ENCODE peak calls at places on chromosomes 6 and 20, in six cellular contexts. H, A, D, K, U and G are unnamed samples.

GRCh38 chr20:20743511-20744169 is 31.2 kb upstream of the RALGAPA2 start:
- DNase-seq in H (no peak), A (peak), D (no peak), K (peak), U (peak), G (no peak)

GRCh38 chr6:84255641-84256040 is 28.2 kb upstream of the CEP162 start:
- DNase-seq in H (no peak), A (no peak), D (no peak), K (no peak), U (no peak), G (no peak)

GRCh38 chr20:45111799-45112471 is 3.0 kb downstream of the WFDC5 start:
- DNase-seq in H (no peak), A (no peak), D (no peak), K (peak), U (no peak), G (no peak)

GRCh38 chr6:14799928-14800327 is 445.9 kb upstream of the JARID2 start:
- DNase-seq in H (no peak), A (no peak), D (no peak), K (peak), U (peak), G (no peak)

GRCh38 chr6:160730911-160731310 is 28.9 kb downstream of the PLG start:
- DNase-seq in H (no peak), A (no peak), D (no peak), K (no peak), U (no peak), G (no peak)

GRCh38 chr20:63344616-63345327 is 16.4 kb downstream of the CHRNA4 start:
- DNase-seq in H (no peak), A (peak), D (no peak), K (peak), U (peak), G (no peak)

GRCh38 chr6:41638801-41639555 is 710 bp downstream of the MDFI start:
- DNase-seq in H (no peak), A (peak), D (no peak), K (peak), U (peak), G (no peak)

GRCh38 chr6:127954082-127954481 is 53.2 kb upstream of the THEMIS start:
- DNase-seq in H (no peak), A (no peak), D (no peak), K (no peak), U (no peak), G (no peak)

GRCh38 chr6:133108377-133108776 is 132.8 kb upstream of the EYA4 start:
- DNase-seq in H (no peak), A (no peak), D (no peak), K (peak), U (peak), G (no peak)

GRCh38 chr20:48405909-48406308 is 421.9 kb downstream of the PREX1 start:
- DNase-seq in H (no peak), A (no peak), D (no peak), K (no peak), U (no peak), G (no peak)

GRCh38 chr6:30107756-30108155 is 5.1 kb downstream of the TRIM31 start:
- DNase-seq in H (no peak), A (no peak), D (no peak), K (no peak), U (no peak), G (no peak)

GRCh38 chr6:167529684-167530335 is 204.9 kb downstream of the TTLL2 start:
- DNase-seq in H (no peak), A (no peak), D (no peak), K (no peak), U (no peak), G (no peak)

GRCh38 chr6:33320315-33321181 is 3.0 kb upstream of the ZBTB22 start:
- DNase-seq in H (peak), A (peak), D (no peak), K (peak), U (peak), G (peak)

GRCh38 chr20:53693265-53693871 is 99.7 kb upstream of the ZNF217 start:
- DNase-seq in H (no peak), A (peak), D (no peak), K (no peak), U (no peak), G (no peak)

GRCh38 chr6:63904844-63905243 is 269.2 kb downstream of the PHF3 start:
- DNase-seq in H (peak), A (no peak), D (peak), K (peak), U (peak), G (peak)

GRCh38 chr6:72968704-72969103 is 256.6 kb downstream of the KHDC1L start:
- DNase-seq in H (no peak), A (no peak), D (no peak), K (no peak), U (no peak), G (no peak)

GRCh38 chr6:168385380-168385779 is 55.6 kb upstream of the SMOC2 start:
- DNase-seq in H (no peak), A (no peak), D (no peak), K (no peak), U (peak), G (no peak)

GRCh38 chr20:19431906-19432305 is 219.5 kb downstream of the SLC24A3 start:
- DNase-seq in H (no peak), A (no peak), D (no peak), K (no peak), U (no peak), G (no peak)
- TF ChIP-seq CTCF in H (no peak), A (no peak), D (no peak), K (no peak), U (no peak), G (no peak)

GRCh38 chr6:37702314-37702713 is 4.6 kb upstream of the MDGA1 start:
- DNase-seq in H (no peak), A (no peak), D (no peak), K (no peak), U (no peak), G (no peak)

GRCh38 chr6:37704066-37704465 is 6.4 kb upstream of the MDGA1 start:
- DNase-seq in H (no peak), A (no peak), D (no peak), K (no peak), U (no peak), G (no peak)

GRCh38 chr6:37706749-37707148 is 9.1 kb upstream of the MDGA1 start:
- DNase-seq in H (no peak), A (no peak), D (no peak), K (no peak), U (no peak), G (no peak)

GRCh38 chr6:37705239-37706051 is 7.8 kb upstream of the MDGA1 start:
- DNase-seq in H (no peak), A (peak), D (no peak), K (peak), U (peak), G (no peak)

GRCh38 chr6:37704923-37705238 is 7.2 kb upstream of the MDGA1 start:
- DNase-seq in H (no peak), A (no peak), D (no peak), K (no peak), U (no peak), G (no peak)
- H3K4me3 ChIP-seq in H (peak), A (peak), D (peak), K (peak), U (peak), G (peak)

GRCh38 chr6:158524311-158524710 is 35.6 kb upstream of the TMEM181 start:
- DNase-seq in H (no peak), A (no peak), D (no peak), K (no peak), U (no peak), G (no peak)

GRCh38 chr6:158531566-158531965 is 28.3 kb upstream of the TMEM181 start:
- DNase-seq in H (no peak), A (no peak), D (no peak), K (no peak), U (no peak), G (no peak)

GRCh38 chr6:158531970-158532369 is 27.9 kb upstream of the TMEM181 start:
- DNase-seq in H (no peak), A (no peak), D (no peak), K (no peak), U (no peak), G (no peak)

GRCh38 chr6:158528826-158529225 is 31.1 kb upstream of the TMEM181 start:
- DNase-seq in H (no peak), A (no peak), D (no peak), K (no peak), U (no peak), G (no peak)

GRCh38 chr6:158529629-158530028 is 30.3 kb upstream of the TMEM181 start:
- DNase-seq in H (no peak), A (no peak), D (no peak), K (no peak), U (no peak), G (no peak)
- TF ChIP-seq CTCF in H (no peak), A (no peak), D (no peak), K (no peak), U (no peak), G (no peak)

DNA sequence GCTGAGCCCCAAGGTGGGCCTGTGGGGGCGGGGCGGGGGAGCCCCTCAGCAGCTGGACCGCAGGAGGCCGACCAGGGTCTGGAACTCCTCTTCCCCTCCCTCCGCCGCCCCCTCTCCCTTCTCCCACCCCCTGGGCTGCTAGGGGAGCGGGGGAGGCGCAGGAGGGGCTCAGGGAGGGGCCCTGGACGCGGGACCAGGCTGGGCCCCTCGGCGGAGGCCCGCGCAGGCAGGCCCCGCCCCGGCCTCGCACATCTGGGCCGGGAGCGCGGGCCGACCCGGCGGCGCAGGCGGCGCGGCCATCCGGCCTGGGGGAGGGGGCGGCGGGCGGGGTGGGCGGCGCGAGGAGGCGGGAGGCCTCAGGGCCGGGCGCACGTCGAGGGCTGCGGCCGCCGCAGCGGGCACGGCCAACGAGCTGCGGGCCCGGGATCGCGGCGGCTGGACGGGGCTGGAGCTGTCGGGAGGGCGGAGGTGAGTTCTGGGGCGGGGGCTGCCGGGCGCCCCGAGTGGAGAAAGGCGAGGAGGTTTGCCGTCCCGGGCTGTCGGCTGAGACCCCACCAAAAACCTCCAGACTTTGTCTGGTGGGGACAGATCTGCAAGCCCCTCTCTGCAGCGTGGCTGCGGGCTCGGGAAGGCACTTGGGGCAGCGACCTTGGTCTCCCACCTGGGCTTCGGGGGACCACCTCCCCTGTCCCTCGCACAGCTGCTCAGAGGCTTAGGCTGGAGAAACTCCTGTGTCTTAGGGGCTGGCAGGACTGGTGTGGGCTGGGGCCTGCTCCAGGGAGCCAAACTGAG is at the start of gene HSPA12B:
- DNase-seq in H (no peak), A (peak), D (no peak), K (no peak), U (peak), G (no peak)
- H3K4me3 ChIP-seq in H (no peak), A (peak), D (no peak), K (no peak), U (no peak), G (no peak)

DNA sequence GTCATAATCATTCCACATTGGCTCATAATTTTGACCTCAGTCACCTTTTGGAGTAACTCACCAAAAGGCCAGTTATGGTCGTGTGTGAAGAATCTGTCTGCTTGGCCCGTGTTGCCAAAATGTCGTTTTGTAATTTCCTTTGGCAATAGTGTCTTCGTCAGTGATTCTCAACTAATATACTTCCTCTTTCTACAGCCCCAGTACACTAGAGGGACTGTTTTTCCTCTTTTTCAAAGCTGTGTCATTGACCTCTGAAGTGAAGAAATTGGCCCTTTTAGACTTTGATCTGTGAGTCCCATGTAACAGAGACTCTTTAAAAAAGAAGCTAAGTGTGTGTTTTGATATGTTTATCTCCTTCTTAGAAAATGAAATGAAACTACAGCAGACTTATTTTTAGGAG is 5.2 kb downstream of the FOXO3 start:
- DNase-seq in H (no peak), A (no peak), D (peak), K (peak), U (peak), G (no peak)
- TF ChIP-seq CTCF in H (peak), A (no peak), D (peak), K (peak), U (peak), G (no peak)

DNA sequence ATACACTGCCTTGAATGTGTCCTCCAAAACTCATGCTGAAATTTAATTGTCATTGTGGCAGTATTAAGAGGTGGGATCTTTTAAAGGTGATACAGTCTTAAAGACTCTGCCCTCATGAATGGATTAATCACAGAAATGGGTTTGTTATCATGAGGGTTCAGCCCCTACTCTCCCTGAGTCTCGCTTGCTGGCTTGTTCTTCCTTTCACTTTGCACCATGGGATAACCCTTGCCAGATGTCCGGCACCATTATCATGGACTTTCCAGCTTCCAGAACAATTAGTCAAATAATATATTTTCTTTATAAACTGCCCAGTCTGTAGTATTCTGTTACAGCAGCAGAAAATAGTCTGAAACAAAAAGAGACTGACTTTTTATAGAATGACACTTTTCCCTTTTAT is 67.9 kb upstream of the TENT5A start:
- DNase-seq in H (no peak), A (no peak), D (no peak), K (no peak), U (no peak), G (no peak)
- H3K4me3 ChIP-seq in H (no peak), A (no peak), D (no peak), K (no peak), U (no peak), G (no peak)

DNA sequence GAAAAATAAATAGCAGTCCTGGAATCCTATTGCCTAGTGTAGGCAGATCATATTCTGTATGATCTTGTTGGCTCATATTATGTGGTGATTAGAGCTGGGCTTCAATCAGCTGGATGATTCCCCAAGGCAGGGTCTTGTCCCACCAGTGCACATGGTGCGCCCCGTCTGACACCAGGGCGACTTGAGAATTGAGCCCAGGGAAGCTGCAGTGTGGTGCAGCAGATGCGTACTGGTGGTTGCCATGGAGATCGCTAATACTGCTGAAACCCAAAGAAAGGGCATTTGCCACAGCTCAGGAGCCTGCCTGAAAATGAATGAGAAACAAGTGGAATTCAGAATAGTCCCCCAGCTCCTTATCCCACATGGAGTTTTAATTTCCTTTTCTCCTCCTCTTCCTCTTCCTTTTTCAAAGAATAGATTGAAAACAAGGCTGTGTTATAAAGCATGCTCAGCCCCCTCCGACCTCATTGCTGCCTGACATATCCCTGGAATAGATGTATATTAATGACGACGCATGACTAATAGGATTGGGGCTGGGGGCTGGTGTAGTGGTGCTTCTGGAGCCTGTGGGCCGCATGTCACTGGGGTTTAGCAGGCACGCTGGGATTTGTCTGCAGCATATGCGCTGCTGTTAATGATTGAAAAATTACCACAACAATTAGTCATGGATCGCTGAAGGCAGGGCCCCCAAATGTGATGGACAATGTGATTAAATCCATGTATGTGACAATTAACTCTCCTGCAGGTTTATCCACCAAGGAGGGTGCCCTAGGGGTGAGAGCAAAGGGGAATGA is 210.5 kb downstream of the FARS2 start:
- DNase-seq in H (no peak), A (no peak), D (no peak), K (no peak), U (no peak), G (no peak)
- TF ChIP-seq CTCF in H (no peak), A (no peak), D (no peak), K (no peak), U (no peak), G (no peak)

DNA sequence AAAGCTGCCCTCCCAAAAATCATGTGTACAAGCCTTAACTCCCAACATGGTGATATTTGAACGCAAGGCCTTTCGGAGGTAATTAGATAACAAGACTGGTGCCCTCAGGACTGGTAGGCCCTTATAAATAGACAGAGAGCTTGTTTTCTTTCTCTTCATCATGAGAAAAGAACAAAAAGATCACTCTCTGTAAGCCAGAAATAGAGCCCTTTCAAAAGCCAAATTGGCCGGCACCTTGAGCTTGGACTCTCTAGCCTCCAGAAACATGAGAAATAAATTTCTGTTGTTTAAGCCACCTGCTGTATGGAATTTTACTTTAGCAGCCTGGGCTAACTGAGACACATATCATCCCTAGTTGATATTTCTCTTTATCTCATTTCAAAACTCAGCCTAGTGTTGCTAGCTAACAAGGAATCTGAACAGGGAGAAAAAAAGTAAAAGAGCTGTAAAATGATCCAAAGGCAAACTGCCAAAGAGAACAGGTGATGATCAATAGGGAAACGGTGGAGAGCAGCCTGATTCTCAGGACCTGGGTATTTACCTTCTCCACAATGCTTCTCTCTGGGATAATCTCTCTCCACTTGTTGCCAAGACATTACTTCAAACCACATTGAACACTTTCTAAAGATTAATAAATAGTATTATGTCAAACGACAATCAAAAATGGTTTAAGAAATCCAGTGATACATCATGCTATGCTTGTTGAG is 6.1 kb downstream of the COL21A1 start:
- DNase-seq in H (no peak), A (no peak), D (no peak), K (no peak), U (no peak), G (no peak)
- H3K4me3 ChIP-seq in H (no peak), A (no peak), D (no peak), K (no peak), U (no peak), G (no peak)

GRCh38 chr20:46708172-46708860 is 1.1 kb upstream of the SLC2A10 start:
- DNase-seq in H (no peak), A (no peak), D (no peak), K (no peak), U (no peak), G (no peak)
- TF ChIP-seq CTCF in H (peak), A (no peak), D (peak), K (peak), U (peak), G (no peak)